ENCODE peak calls at places on chromosome 1, in nine cellular contexts. W, R, H, N, K, T, E, Q and Z are unnamed samples.

GRCh38 chr1:77976433-77977076 is 2.3 kb downstream of the FUBP1 start:
- DNase-seq in N (no peak), H (no peak), E (no peak), R (no peak), T (no peak), W (no peak), K (no peak), Q (no peak), Z (no peak)

GRCh38 chr1:17869826-17870225 is 114.7 kb downstream of the ACTL8 start:
- DNase-seq in T (no peak), W (no peak), K (no peak), R (no peak), H (no peak), N (no peak), Q (no peak), E (no peak), Z (no peak)

GRCh38 chr1:26278835-26279597 is 870 bp upstream of the SH3BGRL3 start:
- DNase-seq in E (peak), R (no peak), T (peak), Q (no peak), K (no peak), N (no peak), H (no peak), W (peak), Z (no peak)

GRCh38 chr1:52296345-52296744 is 69.7 kb downstream of the CC2D1B start:
- DNase-seq in K (peak), Q (no peak), H (peak), E (no peak), W (no peak), N (no peak), R (no peak), T (no peak), Z (no peak)

GRCh38 chr1:36149973-36150295 is 648 bp upstream of the TRAPPC3 start:
- DNase-seq in N (no peak), K (no peak), W (no peak), H (no peak), E (no peak), T (no peak), Q (no peak), R (no peak), Z (no peak)

GRCh38 chr1:18100493-18101063 is 7.0 kb upstream of the IGSF21 start:
- DNase-seq in H (peak), T (peak), K (peak), R (peak), E (peak), Q (no peak), N (peak), W (peak), Z (no peak)

GRCh38 chr1:78229344-78229743 is 183.6 kb downstream of the GIPC2 start:
- DNase-seq in R (no peak), K (no peak), E (no peak), N (no peak), Q (no peak), T (no peak), H (no peak), W (no peak), Z (no peak)

GRCh38 chr1:217135569-217135915 is 412.3 kb upstream of the ESRRG start:
- DNase-seq in E (no peak), Q (no peak), T (no peak), H (peak), N (no peak), K (no peak), R (no peak), W (no peak), Z (no peak)

GRCh38 chr1:230231739-230232075 is 164.7 kb downstream of the GALNT2 start:
- DNase-seq in T (peak), Q (no peak), H (no peak), W (no peak), K (no peak), E (peak), N (no peak), R (peak), Z (peak)

GRCh38 chr1:40299366-40300248 is 17.5 kb downstream of the COL9A2 start:
- DNase-seq in R (no peak), K (no peak), H (no peak), W (no peak), E (no peak), N (peak), Q (no peak), T (no peak), Z (no peak)

DNA sequence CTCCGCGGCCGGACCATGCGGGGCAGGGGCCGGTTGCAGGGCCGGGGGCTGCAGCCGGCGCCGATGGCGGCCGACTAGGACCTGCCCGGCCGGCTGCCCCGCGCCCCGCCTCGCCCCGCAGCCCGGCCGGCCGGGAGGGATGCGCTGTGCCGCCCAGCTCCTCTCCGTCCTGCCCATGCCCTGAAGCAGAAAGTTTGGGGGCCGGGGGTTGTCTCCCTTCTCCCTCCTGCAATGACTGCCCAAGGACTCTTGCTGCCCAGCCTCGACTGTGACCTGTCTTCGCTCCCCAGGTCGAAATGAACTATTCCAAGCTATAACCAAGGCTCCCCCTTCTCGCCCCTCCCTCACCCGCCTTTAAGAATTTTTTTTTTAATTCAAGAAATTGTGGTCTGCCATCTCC is 306 bp downstream of the TMCC2 start:
- DNase-seq in E (no peak), K (peak), N (no peak), T (peak), R (no peak), H (no peak), Q (no peak), W (no peak), Z (no peak)
- H3K27ac ChIP-seq in E (no peak), K (peak), N (no peak), T (peak), R (peak), H (no peak), Q (no peak), W (no peak), Z (no peak)

GRCh38 chr1:119772298-119772697 is 3.6 kb upstream of the HMGCS2 start:
- DNase-seq in E (no peak), Q (no peak), H (no peak), K (no peak), R (no peak), W (no peak), N (no peak), T (no peak), Z (no peak)

GRCh38 chr1:119774746-119775495 is 6.2 kb upstream of the HMGCS2 start:
- DNase-seq in Q (no peak), K (no peak), R (no peak), T (no peak), E (peak), H (no peak), N (peak), W (no peak), Z (no peak)

GRCh38 chr1:119771016-119771415 is 2.3 kb upstream of the HMGCS2 start:
- DNase-seq in H (peak), Q (no peak), E (no peak), K (no peak), N (peak), R (no peak), T (no peak), W (no peak), Z (no peak)

GRCh38 chr1:119771770-119772169 is 3.1 kb upstream of the HMGCS2 start:
- DNase-seq in K (no peak), W (no peak), T (no peak), R (no peak), E (no peak), H (no peak), N (peak), Q (no peak), Z (no peak)

GRCh38 chr1:119773711-119774241 is 5.1 kb upstream of the HMGCS2 start:
- DNase-seq in H (no peak), Q (no peak), W (no peak), K (no peak), N (peak), E (no peak), T (no peak), R (no peak), Z (no peak)
- TF ChIP-seq EP300 in H (no peak), Q (no peak), W (no peak), K (no peak), N (no peak), E (no peak), T (no peak), R (no peak), Z (no peak)

DNA sequence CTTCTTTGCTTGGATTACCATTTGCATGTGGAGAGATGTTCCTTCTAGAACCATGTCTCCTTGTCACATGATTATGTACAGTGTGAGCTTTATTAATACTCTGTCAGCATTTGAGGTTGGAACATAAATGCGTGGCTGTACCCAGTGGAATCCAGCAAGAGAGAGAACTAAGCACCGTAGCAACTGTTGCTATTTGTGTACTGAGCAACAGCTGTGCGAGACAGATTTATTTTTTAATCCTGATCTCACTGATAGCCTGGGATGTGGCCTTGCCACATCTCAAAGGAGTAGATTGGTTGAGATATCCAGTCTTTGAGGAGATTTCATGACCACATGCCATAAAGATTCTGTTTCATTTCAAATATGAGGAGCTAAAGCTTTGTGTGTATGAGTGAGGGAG is 43.4 kb downstream of the KIF1B start:
- DNase-seq in W (no peak), H (peak), K (peak), T (no peak), Q (no peak), R (peak), E (no peak), N (no peak), Z (no peak)
- H3K27ac ChIP-seq in W (peak), H (peak), K (no peak), T (peak), Q (no peak), R (peak), E (peak), N (peak), Z (no peak)

GRCh38 chr1:155984341-155984740 is 6.0 kb upstream of the ARHGEF2 start:
- DNase-seq in E (no peak), R (no peak), H (no peak), Q (no peak), W (no peak), K (no peak), N (no peak), T (no peak), Z (no peak)
- TF ChIP-seq EP300 in E (no peak), R (no peak), H (no peak), Q (peak), W (no peak), K (no peak), N (no peak), T (no peak), Z (no peak)

GRCh38 chr1:202569393-202570322 is 140.6 kb downstream of the SYT2 start:
- DNase-seq in K (no peak), N (no peak), E (no peak), Q (no peak), W (no peak), H (no peak), R (no peak), T (no peak), Z (no peak)

GRCh38 chr1:202567747-202568146 is 142.5 kb downstream of the SYT2 start:
- DNase-seq in R (no peak), Q (peak), K (no peak), N (no peak), T (no peak), W (no peak), H (no peak), E (no peak), Z (no peak)

GRCh38 chr1:202565890-202566289 is 144.4 kb downstream of the SYT2 start:
- DNase-seq in T (no peak), H (no peak), Q (no peak), N (no peak), R (no peak), K (no peak), W (no peak), E (no peak), Z (no peak)

GRCh38 chr1:202571719-202572339 is 138.4 kb downstream of the SYT2 start:
- DNase-seq in Q (no peak), E (no peak), W (no peak), R (no peak), N (no peak), K (peak), T (no peak), H (no peak), Z (no peak)

DNA sequence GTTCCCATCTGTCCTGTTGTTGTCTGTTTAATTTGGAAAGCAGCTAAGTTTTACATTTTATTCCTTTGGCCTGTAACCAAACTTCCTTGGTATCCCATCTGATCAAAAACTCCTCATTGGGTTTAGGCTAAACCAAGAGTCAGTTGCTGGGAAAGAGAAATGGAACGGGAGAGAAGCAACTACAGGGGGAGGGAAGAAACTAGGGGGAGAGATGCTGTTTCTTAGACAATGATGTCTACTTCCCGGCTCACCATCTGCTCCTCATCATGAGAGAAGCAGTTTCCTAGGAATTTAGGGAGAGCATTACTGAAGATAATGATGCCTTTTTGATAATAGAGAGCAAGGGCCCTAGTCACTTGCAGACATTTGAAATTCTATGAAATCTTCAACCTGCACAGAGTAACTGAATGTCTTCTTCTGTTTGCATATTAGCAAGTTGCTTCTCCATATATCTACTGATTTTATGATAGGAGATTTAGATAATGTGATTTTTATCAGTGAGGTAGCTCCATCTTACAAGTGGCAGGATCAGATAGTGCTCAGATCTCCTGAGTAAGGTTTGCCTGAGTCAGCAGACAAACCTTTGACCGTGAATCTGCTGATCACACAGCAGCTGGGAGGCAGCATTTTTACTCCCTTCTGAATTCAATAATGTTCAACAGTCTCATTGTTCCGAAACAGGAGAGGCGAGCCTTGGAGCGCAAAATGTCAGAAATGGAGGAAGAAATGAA is 141.6 kb downstream of the SYT2 start:
- DNase-seq in T (no peak), E (no peak), H (no peak), Q (no peak), R (no peak), N (no peak), W (no peak), K (no peak), Z (no peak)
- H3K27ac ChIP-seq in T (peak), E (peak), H (peak), Q (no peak), R (peak), N (peak), W (peak), K (no peak), Z (no peak)

DNA sequence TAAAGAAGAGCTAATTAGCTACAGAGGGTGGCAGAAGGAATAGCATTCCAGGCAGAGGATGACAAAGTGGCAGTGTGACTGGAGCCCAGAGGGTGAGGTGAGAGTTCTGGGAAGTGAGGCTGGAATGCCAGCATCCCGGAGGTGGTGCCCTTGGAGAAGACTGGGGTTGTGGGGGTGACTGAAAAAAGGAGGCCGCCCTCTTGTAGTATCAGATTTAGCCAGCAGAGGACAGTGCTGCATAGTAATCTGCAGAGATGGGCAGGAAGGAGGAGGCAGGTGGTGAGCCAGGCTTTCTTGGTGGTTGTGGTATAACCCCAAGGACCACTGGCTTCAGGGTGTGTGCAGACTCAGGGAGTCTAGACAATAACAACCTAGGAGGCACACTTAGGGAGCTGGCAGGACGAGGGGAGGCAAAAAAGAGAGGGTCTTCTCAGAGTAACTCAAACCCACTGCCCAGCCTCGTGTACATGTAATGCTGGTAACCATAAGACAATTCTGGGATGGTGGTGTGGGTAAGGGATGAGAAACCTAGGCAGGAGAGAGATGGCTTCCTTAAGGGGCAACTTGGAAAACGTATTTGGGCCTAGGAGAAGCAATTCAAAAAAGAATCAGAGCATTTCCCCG is 30.5 kb downstream of the MROH7 start:
- DNase-seq in N (no peak), E (peak), W (no peak), Q (peak), K (peak), T (peak), H (peak), R (no peak), Z (no peak)
- TF ChIP-seq EP300 in N (no peak), E (no peak), W (no peak), Q (no peak), K (no peak), T (no peak), H (no peak), R (no peak), Z (no peak)

DNA sequence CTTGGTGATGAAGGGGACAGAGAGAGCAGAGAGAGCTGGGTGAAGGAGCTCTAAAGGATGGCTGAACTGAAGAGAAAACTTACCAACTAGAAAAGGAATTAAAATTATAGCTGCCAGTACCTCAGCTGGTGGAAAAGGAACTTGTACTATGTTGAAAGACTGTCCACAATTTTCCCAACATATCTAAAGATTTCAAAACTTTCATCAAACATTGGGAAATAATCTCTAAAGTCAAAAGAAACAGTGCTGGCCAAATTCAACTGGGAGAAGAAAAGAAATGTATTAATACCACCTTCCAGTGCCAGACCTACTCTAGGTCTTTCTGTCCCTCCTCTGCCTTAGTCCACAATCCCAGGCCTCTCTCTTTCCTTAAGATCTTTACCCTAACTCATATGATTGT is 6.1 kb downstream of the SMG5 start:
- DNase-seq in W (no peak), H (no peak), N (no peak), E (no peak), Q (no peak), K (no peak), T (no peak), R (no peak), Z (no peak)
- H3K27ac ChIP-seq in W (no peak), H (no peak), N (no peak), E (no peak), Q (no peak), K (no peak), T (peak), R (no peak), Z (no peak)